ENCODE peak calls at places on chromosomes 5 and 9, in nine cellular contexts. J is stimulated activated CD8-positive, alpha-beta memory T cell treated with anti-CD3 and anti-CD28 coated beads, Interleukin-15, amount 100 ng/mL, for 48 hours; R is central memory CD4-positive, alpha-beta T cell; Z is activated CD4-positive, CD25-positive, alpha-beta regulatory T cell; C is ACHN; T is tibial artery; G is NCI-H510A; M is stromal cell of bone marrow; V is hypothalamus. S is an unnamed sample.

GRCh38 chr5:131386779-131387178 is 122.9 kb downstream of the CDC42SE2 start:
- DNase-seq in V (no peak), T (no peak), G (no peak), Z (no peak), C (no peak), M (no peak), R (no peak), J (no peak), S (no peak)

GRCh38 chr9:34612788-34613390 is 992 bp upstream of the RPP25L start:
- DNase-seq in R (peak; percentile 57), G (peak; percentile 45), Z (peak; percentile 46), C (peak; percentile 81), V (peak; percentile 82), J (peak; percentile 52), T (peak; percentile 85), M (peak; percentile 50), S (peak; percentile 71)

GRCh38 chr9:86077286-86077685 is 22.1 kb downstream of the GOLM1 start:
- DNase-seq in M (no peak), Z (no peak), C (no peak), V (no peak), G (no peak), T (no peak), J (no peak), R (no peak), S (no peak)

GRCh38 chr5:58380655-58381054 is 79.2 kb downstream of the PLK2 start:
- DNase-seq in R (no peak), V (no peak), J (no peak), C (no peak), G (no peak), Z (no peak), T (no peak), M (no peak), S (no peak)

GRCh38 chr5:133729800-133730199 is 117.5 kb upstream of the FSTL4 start:
- DNase-seq in V (no peak), C (no peak), J (no peak), M (no peak), G (no peak), Z (no peak), R (no peak), T (no peak), S (no peak)

GRCh38 chr5:1201327-1202025 is at the start of gene SLC6A19:
- DNase-seq in M (no peak), G (no peak), V (no peak), C (no peak), R (no peak), T (no peak), J (no peak), Z (no peak), S (no peak)

GRCh38 chr9:93081931-93082330 is 14.1 kb upstream of the CARD19 start:
- DNase-seq in R (no peak), G (no peak), V (no peak), M (peak; percentile 35), Z (no peak), C (no peak), J (no peak), T (peak; percentile 3), S (peak; percentile 9)

GRCh38 chr5:149938791-149939358 is 5.7 kb downstream of the PDE6A start:
- DNase-seq in T (peak; percentile 73), Z (no peak), C (peak; percentile 88), G (no peak), M (peak; percentile 48), V (no peak), J (no peak), R (no peak), S (no peak)

GRCh38 chr9:19386469-19387044 is 6.5 kb upstream of the RPS6 start:
- DNase-seq in C (no peak), G (no peak), M (no peak), T (no peak), Z (no peak), R (no peak), J (no peak), V (no peak), S (no peak)

GRCh38 chr5:168411871-168412270 is 74.4 kb upstream of the RARS1 start:
- DNase-seq in C (no peak), T (no peak), M (no peak), V (no peak), J (no peak), G (no peak), R (no peak), Z (no peak), S (no peak)

GRCh38 chr9:96522371-96522770 is 72.4 kb downstream of the HABP4 start:
- DNase-seq in V (no peak), T (no peak), Z (no peak), J (no peak), C (no peak), M (no peak), G (no peak), R (peak; percentile 9), S (no peak)

GRCh38 chr9:134858051-134858841 is 22.4 kb upstream of the FCN2 start:
- DNase-seq in V (no peak), M (no peak), T (no peak), C (no peak), R (no peak), Z (no peak), G (no peak), J (peak; percentile 36), S (peak; percentile 27)

GRCh38 chr9:34025062-34025461 is 23.6 kb downstream of the UBAP2 start:
- DNase-seq in T (no peak), M (no peak), C (no peak), Z (no peak), V (no peak), J (no peak), G (no peak), R (no peak), S (no peak)

GRCh38 chr9:70285246-70285645 is 26.5 kb downstream of the SMC5 start:
- DNase-seq in T (no peak), M (no peak), G (no peak), V (no peak), C (no peak), R (no peak), Z (no peak), J (no peak), S (no peak)

GRCh38 chr9:33623658-33624586 is 99.9 kb downstream of the ANKRD18B start:
- DNase-seq in C (peak; percentile 67), G (peak; percentile 20), M (peak; percentile 38), V (peak; percentile 78), Z (no peak), R (peak; percentile 70), T (no peak), J (peak; percentile 47), S (peak; percentile 72)

GRCh38 chr5:96648598-96648997 is 13.6 kb upstream of the CAST start:
- DNase-seq in T (no peak), G (no peak), C (no peak), R (no peak), M (no peak), V (no peak), J (no peak), Z (no peak), S (no peak)

GRCh38 chr9:100099722-100100042 is 639 bp downstream of the INVS start:
- DNase-seq in R (no peak), M (no peak), C (peak; percentile 49), Z (no peak), T (no peak), V (peak; percentile 76), G (peak; percentile 16), J (no peak), S (peak; percentile 23)

GRCh38 chr5:145473032-145473642 is 362.0 kb downstream of the PRELID2 start:
- DNase-seq in G (no peak), C (no peak), V (no peak), J (no peak), T (no peak), R (no peak), Z (no peak), M (no peak), S (no peak)

GRCh38 chr5:175873090-175873454 is 1.7 kb downstream of the CPLX2 start:
- DNase-seq in J (no peak), Z (no peak), C (peak; percentile 22), T (no peak), R (no peak), V (peak; percentile 55), M (no peak), G (peak; percentile 33), S (peak; percentile 50)

GRCh38 chr5:68110264-68110663 is 105.3 kb upstream of the PIK3R1 start:
- DNase-seq in Z (no peak), V (no peak), T (no peak), C (no peak), G (no peak), J (no peak), R (no peak), M (no peak), S (no peak)